ENCODE peak calls at places on chromosomes 4 and X, in four cellular contexts. B, I, K and D are unnamed samples.
A peak's percentile ranks its signal among the peaks of the same experiment; 100 is the strongest.

GRCh38 chr4:5198586-5198985 is 147.3 kb downstream of the STK32B start:
- DNase-seq in I (no peak), K (no peak), B (no peak), D (no peak)

GRCh38 chr4:185859106-185859505 is 47.1 kb upstream of the SORBS2 start:
- DNase-seq in K (no peak), I (no peak), B (no peak), D (no peak)

GRCh38 chr4:11367371-11367770 is 61.3 kb downstream of the HS3ST1 start:
- DNase-seq in B (peak; percentile 87), I (no peak), K (no peak), D (peak; percentile 79)

GRCh38 chr4:101191302-101192098 is 155.8 kb downstream of the PPP3CA start:
- DNase-seq in B (peak; percentile 79), I (no peak), K (peak; percentile 73), D (peak; percentile 88)

GRCh38 chr4:147368948-147369347 is 111.9 kb upstream of the EDNRA start:
- DNase-seq in B (no peak), I (no peak), K (peak; percentile 53), D (no peak)

GRCh38 chr4:78799551-78800495 is 23.7 kb downstream of the BMP2K start:
- DNase-seq in B (no peak), K (no peak), I (no peak), D (no peak)

GRCh38 chr4:48698029-48698901 is 81.8 kb downstream of the FRYL start:
- DNase-seq in B (no peak), K (peak; percentile 85), I (no peak), D (peak; percentile 73)

GRCh38 chrX:69145714-69146113 is 19.5 kb downstream of the PJA1 start:
- DNase-seq in B (no peak), K (no peak), I (no peak), D (no peak)

GRCh38 chrX:1555370-1555769 is 18.4 kb upstream of the P2RY8 start:
- DNase-seq in I (no peak), K (no peak), B (no peak), D (no peak)

GRCh38 chrX:7215842-7216241 is 67.9 kb upstream of the PUDP start:
- DNase-seq in K (peak; percentile 51), B (no peak), I (no peak), D (no peak)

GRCh38 chr4:92299152-92299551 is 4.6 kb upstream of the GRID2 start:
- DNase-seq in B (no peak), K (peak; percentile 19), I (no peak), D (no peak)

GRCh38 chr4:118280501-118281218 is 72.1 kb downstream of the PRSS12 start:
- DNase-seq in B (no peak), K (peak; percentile 72), I (peak; percentile 69), D (no peak)

GRCh38 chr4:153684182-153685073 is at the start of gene TLR2:
- DNase-seq in B (peak; percentile 80), K (peak; percentile 47), I (no peak), D (peak; percentile 79)

GRCh38 chr4:74845834-74846233 is 51.5 kb upstream of the BTC start:
- DNase-seq in B (no peak), K (no peak), I (no peak), D (no peak)

GRCh38 chrX:9775930-9776329 is 10.3 kb upstream of the GPR143 start:
- DNase-seq in B (no peak), K (no peak), I (no peak), D (no peak)

GRCh38 chr4:83112678-83113428 is 1.7 kb downstream of the PLAC8 start:
- DNase-seq in B (no peak), K (peak; percentile 13), I (no peak), D (no peak)

GRCh38 chr4:8709050-8709728 is 116.6 kb downstream of the CPZ start:
- DNase-seq in I (no peak), B (peak; percentile 23), K (no peak), D (no peak)

GRCh38 chr4:139153411-139154133 is 23.4 kb downstream of the ELF2 start:
- DNase-seq in B (no peak), I (no peak), K (no peak), D (no peak)

GRCh38 chr4:11158971-11159370 is 269.7 kb downstream of the HS3ST1 start:
- DNase-seq in K (no peak), B (no peak), I (no peak), D (no peak)

GRCh38 chr4:48578132-48578964 is 88.3 kb downstream of the ZAR1 start:
- DNase-seq in I (peak; percentile 78), K (peak; percentile 81), B (no peak), D (peak; percentile 64)

GRCh38 chr4:168589154-168589553 is 92.3 kb downstream of the PALLD start:
- DNase-seq in B (no peak), K (peak; percentile 82), I (no peak), D (no peak)

GRCh38 chrX:129650183-129650689 is 4.5 kb downstream of the APLN start:
- DNase-seq in B (no peak), K (no peak), I (no peak), D (peak; percentile 38)

GRCh38 chr4:86965019-86965976 is 30.5 kb downstream of the AFF1 start:
- DNase-seq in B (no peak), K (no peak), I (no peak), D (no peak)

GRCh38 chr4:174934360-174934759 is 16.2 kb downstream of the ADAM29 start:
- DNase-seq in B (no peak), I (no peak), K (no peak), D (no peak)

GRCh38 chr4:180913750-180914149 is 1329.5 kb upstream of the TENM3 start:
- DNase-seq in I (no peak), K (peak; percentile 84), B (no peak), D (no peak)

GRCh38 chr4:125254111-125254510 is 60.6 kb upstream of the FAT4 start:
- DNase-seq in I (no peak), B (no peak), K (peak; percentile 65), D (no peak)

GRCh38 chrX:46327229-46328081 is 217.8 kb downstream of the ZNF674 start:
- DNase-seq in B (no peak), I (no peak), K (peak; percentile 55), D (no peak)

GRCh38 chrX:46381630-46382029 is 163.6 kb downstream of the ZNF674 start:
- DNase-seq in I (peak; percentile 70), B (no peak), K (peak; percentile 35), D (no peak)

GRCh38 chr4:161522031-161522430 is 641.8 kb downstream of the FSTL5 start:
- DNase-seq in I (no peak), B (no peak), K (no peak), D (no peak)

GRCh38 chr4:141065872-141066271 is 67.4 kb downstream of the RNF150 start:
- DNase-seq in I (no peak), K (peak; percentile 50), B (no peak), D (no peak)

GRCh38 chr4:5926601-5927000 is 33.7 kb upstream of the CRMP1 start:
- DNase-seq in I (no peak), B (no peak), K (no peak), D (no peak)

DNA sequence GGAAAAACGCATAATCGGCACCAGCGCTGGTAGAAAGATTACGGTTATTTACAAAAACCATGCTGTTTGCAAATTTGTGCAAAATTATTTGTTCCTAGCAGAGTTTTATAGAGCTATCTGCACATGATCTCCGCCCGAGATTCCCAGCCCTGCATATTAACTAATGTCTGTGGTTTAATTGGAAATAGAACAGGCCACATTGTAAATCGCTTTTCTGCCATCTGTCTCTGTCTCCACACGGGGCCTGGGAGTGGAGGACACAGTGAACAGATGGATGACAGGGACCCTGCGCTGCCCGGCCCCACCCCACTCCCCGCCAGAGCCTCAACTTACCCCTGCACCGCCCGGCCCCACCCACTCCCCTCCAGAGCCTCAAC is 126.9 kb downstream of the FAM53A start:
- DNase-seq in K (no peak), B (no peak), I (no peak), D (no peak)
- H3K27me3 ChIP-seq in K (peaks cover 14% of the 10 kb centered on the region), B (peaks cover 72% of the 10 kb centered on the region), I (no peaks in the 10 kb centered on the region), D (peaks cover 12% of the 10 kb centered on the region)

DNA sequence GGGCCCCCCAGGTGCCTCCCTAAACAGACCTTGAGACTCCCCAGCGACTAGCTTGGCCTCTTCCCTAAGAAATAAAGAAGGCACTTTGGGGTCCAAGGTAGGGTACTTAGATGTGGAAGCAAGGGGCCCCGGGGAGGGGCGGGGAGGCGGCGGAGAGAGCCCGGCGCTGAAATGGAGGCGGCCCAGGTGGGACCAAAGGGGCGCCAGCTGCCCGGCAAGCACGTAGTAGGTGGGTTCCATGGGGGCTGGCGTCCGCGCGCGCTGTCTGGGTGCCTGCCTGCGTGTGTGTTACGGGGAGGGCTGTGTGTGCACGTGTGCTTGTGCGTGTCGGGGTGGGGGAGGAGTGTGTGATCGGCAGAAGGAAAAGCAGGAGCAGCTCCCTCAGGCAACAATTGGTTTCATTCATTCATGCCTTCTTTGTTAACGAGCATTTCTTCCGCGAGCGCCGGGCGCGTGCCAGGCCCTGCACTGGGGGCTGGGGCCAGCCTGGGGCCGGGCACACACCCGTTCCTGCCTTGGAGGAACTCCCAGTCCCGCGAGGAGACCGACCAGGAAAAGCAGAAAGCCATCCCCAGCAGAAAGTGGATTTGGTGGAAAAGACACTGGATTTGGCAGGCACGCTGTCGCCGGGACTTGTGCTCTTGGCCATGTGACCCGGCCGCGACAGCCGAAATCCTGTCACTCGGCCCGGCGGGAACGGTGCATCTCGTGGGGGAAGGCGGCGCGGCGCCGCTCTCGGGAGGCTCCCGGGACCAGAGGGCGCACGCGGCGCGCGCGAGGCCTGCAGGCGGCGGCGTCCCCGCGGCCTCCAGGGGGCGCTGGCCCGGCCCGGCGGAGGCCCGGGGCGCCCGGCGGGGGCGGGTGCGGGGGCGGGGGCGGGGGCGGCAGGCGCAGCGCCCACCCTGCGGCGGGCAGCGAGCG is 3.3 kb upstream of the DUSP9 start:
- DNase-seq in B (no peak), I (no peak), K (peak; percentile 41), D (no peak)
- H3K27me3 ChIP-seq in B (peaks cover 72% of the 10 kb centered on the region), I (no peaks in the 10 kb centered on the region), K (peaks cover 20% of the 10 kb centered on the region), D (no peaks in the 10 kb centered on the region)

GRCh38 chr4:104772849-104773248 is 278.2 kb upstream of the CXXC4 start:
- DNase-seq in K (no peak), I (no peak), B (no peak), D (no peak)
- H3K27me3 ChIP-seq in K (no peaks in the 10 kb centered on the region), I (no peaks in the 10 kb centered on the region), B (no peaks in the 10 kb centered on the region), D (no peaks in the 10 kb centered on the region)

GRCh38 chr4:3483471-3483921 is 20.4 kb downstream of the DOK7 start:
- DNase-seq in I (no peak), B (peak; percentile 97), K (peak; percentile 89), D (peak; percentile 85)

GRCh38 chr4:3484057-3484973 is 21.2 kb downstream of the DOK7 start:
- DNase-seq in B (peak; percentile 95), K (peak; percentile 73), I (peak; percentile 80), D (peak; percentile 75)

GRCh38 chr4:3481113-3481531 is 18.0 kb downstream of the DOK7 start:
- DNase-seq in I (no peak), B (no peak), K (no peak), D (no peak)

GRCh38 chr4:3481783-3482397 is 18.8 kb downstream of the DOK7 start:
- DNase-seq in I (no peak), K (no peak), B (no peak), D (no peak)

DNA sequence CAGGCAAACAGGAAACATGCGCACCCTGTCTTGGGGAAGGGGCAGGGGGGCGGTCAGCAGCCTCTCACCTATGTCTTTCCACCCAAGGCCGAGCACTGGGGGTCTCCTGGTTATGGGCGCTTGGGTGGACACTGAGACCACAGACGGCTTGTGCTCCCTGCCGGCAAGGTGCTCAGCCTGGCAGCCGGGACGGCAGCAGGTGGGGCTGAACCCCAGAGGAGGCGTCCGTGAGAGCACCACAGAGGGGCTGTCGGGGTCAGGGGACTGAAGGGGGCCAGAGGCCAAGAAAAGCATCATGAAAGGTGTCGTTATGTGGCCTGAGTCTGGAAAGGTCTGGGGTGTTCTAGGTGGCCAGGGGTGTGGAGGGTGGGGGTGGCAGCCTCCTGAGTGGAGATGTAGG is 19.6 kb downstream of the DOK7 start:
- DNase-seq in K (no peak), I (no peak), B (no peak), D (no peak)
- H3K27me3 ChIP-seq in K (no peaks in the 10 kb centered on the region), I (no peaks in the 10 kb centered on the region), B (no peaks in the 10 kb centered on the region), D (no peaks in the 10 kb centered on the region)

GRCh38 chrX:50579955-50580354 is 109.3 kb upstream of the DGKK start:
- DNase-seq in K (peak; percentile 53), I (peak; percentile 82), B (no peak), D (no peak)
- H3K27me3 ChIP-seq in K (no peaks in the 10 kb centered on the region), I (no peaks in the 10 kb centered on the region), B (peaks cover 18% of the 10 kb centered on the region), D (no peaks in the 10 kb centered on the region)